ENCODE peak calls at places on chromosomes 12 and 14, in five cellular contexts. One of them, this sample, is unnamed.

GRCh38 chr12:18886962-18887361 is 149.0 kb downstream of the CAPZA3 start:
- DNase-seq in neural progenitor cell: no peak
- DNase-seq in psoas muscle: no peak
- DNase-seq in CD8-positive, alpha-beta T cell: no peak
- DNase-seq in mesendoderm: no peak
- DNase-seq in this sample: no peak

GRCh38 chr12:127903146-127903545 is 363.8 kb upstream of the TMEM132C start:
- DNase-seq in neural progenitor cell: no peak
- DNase-seq in psoas muscle: no peak
- DNase-seq in CD8-positive, alpha-beta T cell: no peak
- DNase-seq in mesendoderm: peak
- DNase-seq in this sample: no peak

GRCh38 chr12:42482086-42482819 is 107.3 kb downstream of the PRICKLE1 start:
- DNase-seq in neural progenitor cell: peak
- DNase-seq in psoas muscle: peak
- DNase-seq in CD8-positive, alpha-beta T cell: no peak
- DNase-seq in mesendoderm: no peak
- DNase-seq in this sample: no peak

GRCh38 chr14:90576581-90576980 is 179.8 kb downstream of the CALM1 start:
- DNase-seq in neural progenitor cell: no peak
- DNase-seq in psoas muscle: no peak
- DNase-seq in CD8-positive, alpha-beta T cell: no peak
- DNase-seq in mesendoderm: no peak
- DNase-seq in this sample: no peak

GRCh38 chr14:21868442-21869046 is 194.9 kb upstream of the OR4E1 start:
- DNase-seq in neural progenitor cell: peak
- DNase-seq in psoas muscle: no peak
- DNase-seq in CD8-positive, alpha-beta T cell: peak
- DNase-seq in mesendoderm: peak
- DNase-seq in this sample: peak

GRCh38 chr12:80707830-80708534 is 548 bp downstream of the MYF6 start:
- DNase-seq in neural progenitor cell: peak
- DNase-seq in psoas muscle: peak
- DNase-seq in CD8-positive, alpha-beta T cell: no peak
- DNase-seq in mesendoderm: peak
- DNase-seq in this sample: no peak

GRCh38 chr14:100076630-100077029 is 11.4 kb downstream of the EVL start:
- DNase-seq in neural progenitor cell: no peak
- DNase-seq in psoas muscle: peak
- DNase-seq in CD8-positive, alpha-beta T cell: no peak
- DNase-seq in mesendoderm: no peak
- DNase-seq in this sample: no peak

GRCh38 chr12:88553941-88554658 is 26.2 kb downstream of the KITLG start:
- DNase-seq in neural progenitor cell: peak
- DNase-seq in psoas muscle: no peak
- DNase-seq in CD8-positive, alpha-beta T cell: no peak
- DNase-seq in mesendoderm: no peak
- DNase-seq in this sample: no peak

GRCh38 chr14:100786131-100786530 is 39.8 kb upstream of the MEG3 start:
- DNase-seq in neural progenitor cell: no peak
- DNase-seq in psoas muscle: peak
- DNase-seq in CD8-positive, alpha-beta T cell: no peak
- DNase-seq in mesendoderm: no peak
- DNase-seq in this sample: no peak

GRCh38 chr14:89067293-89067972 is 243.0 kb downstream of the TTC8 start:
- DNase-seq in neural progenitor cell: no peak
- DNase-seq in psoas muscle: no peak
- DNase-seq in CD8-positive, alpha-beta T cell: no peak
- DNase-seq in mesendoderm: peak
- DNase-seq in this sample: peak

GRCh38 chr14:31717294-31718085 is 156.3 kb downstream of the NUBPL start:
- DNase-seq in neural progenitor cell: no peak
- DNase-seq in psoas muscle: no peak
- DNase-seq in CD8-positive, alpha-beta T cell: no peak
- DNase-seq in mesendoderm: no peak
- DNase-seq in this sample: no peak

GRCh38 chr14:106378191-106378590 is 851.8 kb downstream of the TMEM121 start:
- DNase-seq in neural progenitor cell: no peak
- DNase-seq in psoas muscle: no peak
- DNase-seq in CD8-positive, alpha-beta T cell: no peak
- DNase-seq in mesendoderm: no peak
- DNase-seq in this sample: no peak

GRCh38 chr14:101586531-101587402 is 25.5 kb downstream of the DIO3 start:
- DNase-seq in neural progenitor cell: no peak
- DNase-seq in psoas muscle: no peak
- DNase-seq in CD8-positive, alpha-beta T cell: no peak
- DNase-seq in mesendoderm: no peak
- DNase-seq in this sample: no peak

GRCh38 chr12:94798107-94798506 is 147.8 kb upstream of the TMCC3 start:
- DNase-seq in neural progenitor cell: no peak
- DNase-seq in psoas muscle: no peak
- DNase-seq in CD8-positive, alpha-beta T cell: no peak
- DNase-seq in mesendoderm: no peak
- DNase-seq in this sample: no peak

GRCh38 chr12:13915096-13915495 is 66.3 kb downstream of the GRIN2B start:
- DNase-seq in neural progenitor cell: no peak
- DNase-seq in psoas muscle: no peak
- DNase-seq in CD8-positive, alpha-beta T cell: no peak
- DNase-seq in mesendoderm: no peak
- DNase-seq in this sample: no peak

GRCh38 chr12:29148065-29148957 is 767 bp upstream of the FAR2 start:
- DNase-seq in neural progenitor cell: peak
- DNase-seq in psoas muscle: peak
- DNase-seq in CD8-positive, alpha-beta T cell: no peak
- DNase-seq in mesendoderm: peak
- DNase-seq in this sample: no peak

GRCh38 chr14:23034498-23035302 is at the start of gene PSMB5:
- DNase-seq in neural progenitor cell: peak
- DNase-seq in psoas muscle: peak
- DNase-seq in CD8-positive, alpha-beta T cell: peak
- DNase-seq in mesendoderm: peak
- DNase-seq in this sample: peak

GRCh38 chr12:53954694-53955035 is at the start of gene HOXC12:
- DNase-seq in neural progenitor cell: no peak
- DNase-seq in psoas muscle: peak
- DNase-seq in CD8-positive, alpha-beta T cell: no peak
- DNase-seq in mesendoderm: no peak
- DNase-seq in this sample: no peak

GRCh38 chr12:132445884-132446471 is 44.0 kb upstream of the FBRSL1 start:
- DNase-seq in neural progenitor cell: peak
- DNase-seq in psoas muscle: peak
- DNase-seq in CD8-positive, alpha-beta T cell: no peak
- DNase-seq in mesendoderm: peak
- DNase-seq in this sample: no peak

GRCh38 chr14:77186911-77187648 is 5.5 kb downstream of the TMEM63C start:
- DNase-seq in neural progenitor cell: peak
- DNase-seq in psoas muscle: no peak
- DNase-seq in CD8-positive, alpha-beta T cell: no peak
- DNase-seq in mesendoderm: peak
- DNase-seq in this sample: no peak

GRCh38 chr14:102993523-102993922 is 63.8 kb downstream of the CDC42BPB start:
- DNase-seq in neural progenitor cell: no peak
- DNase-seq in psoas muscle: no peak
- DNase-seq in CD8-positive, alpha-beta T cell: no peak
- DNase-seq in mesendoderm: no peak
- DNase-seq in this sample: no peak

GRCh38 chr12:113759135-113759534 is 207.0 kb downstream of the RBM19 start:
- DNase-seq in neural progenitor cell: no peak
- DNase-seq in psoas muscle: no peak
- DNase-seq in CD8-positive, alpha-beta T cell: no peak
- DNase-seq in mesendoderm: no peak
- DNase-seq in this sample: no peak

GRCh38 chr12:116287850-116288301 is 10.4 kb upstream of the MED13L start:
- DNase-seq in neural progenitor cell: no peak
- DNase-seq in psoas muscle: no peak
- DNase-seq in CD8-positive, alpha-beta T cell: no peak
- DNase-seq in mesendoderm: no peak
- DNase-seq in this sample: no peak

GRCh38 chr12:65497645-65498044 is 219.2 kb downstream of the MSRB3 start:
- DNase-seq in neural progenitor cell: no peak
- DNase-seq in psoas muscle: no peak
- DNase-seq in CD8-positive, alpha-beta T cell: no peak
- DNase-seq in mesendoderm: no peak
- DNase-seq in this sample: no peak

GRCh38 chr14:86430807-86431206 is 900.9 kb downstream of the FLRT2 start:
- DNase-seq in neural progenitor cell: no peak
- DNase-seq in psoas muscle: no peak
- DNase-seq in CD8-positive, alpha-beta T cell: no peak
- DNase-seq in mesendoderm: no peak
- DNase-seq in this sample: no peak

GRCh38 chr12:46509135-46509534 is 136.6 kb upstream of the SLC38A2 start:
- DNase-seq in neural progenitor cell: no peak
- DNase-seq in psoas muscle: no peak
- DNase-seq in CD8-positive, alpha-beta T cell: no peak
- DNase-seq in mesendoderm: no peak
- DNase-seq in this sample: no peak

GRCh38 chr12:27864521-27864920 is 84.5 kb upstream of the MANSC4 start:
- DNase-seq in neural progenitor cell: no peak
- DNase-seq in psoas muscle: no peak
- DNase-seq in CD8-positive, alpha-beta T cell: no peak
- DNase-seq in mesendoderm: no peak
- DNase-seq in this sample: no peak

GRCh38 chr14:56482306-56482705 is 97.3 kb upstream of the TMEM260 start:
- DNase-seq in neural progenitor cell: peak
- DNase-seq in psoas muscle: no peak
- DNase-seq in CD8-positive, alpha-beta T cell: no peak
- DNase-seq in mesendoderm: peak
- DNase-seq in this sample: peak

GRCh38 chr12:61282790-61283575 is 977.2 kb upstream of the USP15 start:
- DNase-seq in neural progenitor cell: no peak
- DNase-seq in psoas muscle: no peak
- DNase-seq in CD8-positive, alpha-beta T cell: no peak
- DNase-seq in mesendoderm: no peak
- DNase-seq in this sample: no peak

GRCh38 chr14:61575751-61576150 is 119.6 kb upstream of the HIF1A start:
- DNase-seq in neural progenitor cell: no peak
- DNase-seq in psoas muscle: no peak
- DNase-seq in CD8-positive, alpha-beta T cell: no peak
- DNase-seq in mesendoderm: no peak
- DNase-seq in this sample: no peak

GRCh38 chr12:14959126-14959440 is 2.3 kb downstream of the ARHGDIB start:
- DNase-seq in neural progenitor cell: no peak
- DNase-seq in psoas muscle: no peak
- DNase-seq in CD8-positive, alpha-beta T cell: no peak
- DNase-seq in mesendoderm: no peak
- DNase-seq in this sample: no peak
- H3K4me3 ChIP-seq in neural progenitor cell: no peak
- H3K4me3 ChIP-seq in psoas muscle: peak
- H3K4me3 ChIP-seq in CD8-positive, alpha-beta T cell: peak
- H3K4me3 ChIP-seq in mesendoderm: no peak
- H3K4me3 ChIP-seq in this sample: peak

GRCh38 chr12:77741974-77742517 is 88.6 kb upstream of the NAV3 start:
- DNase-seq in neural progenitor cell: no peak
- DNase-seq in psoas muscle: no peak
- DNase-seq in CD8-positive, alpha-beta T cell: no peak
- DNase-seq in mesendoderm: no peak
- DNase-seq in this sample: no peak

GRCh38 chr12:77742631-77743030 is 88.1 kb upstream of the NAV3 start:
- DNase-seq in neural progenitor cell: no peak
- DNase-seq in psoas muscle: no peak
- DNase-seq in CD8-positive, alpha-beta T cell: no peak
- DNase-seq in mesendoderm: no peak
- DNase-seq in this sample: no peak

GRCh38 chr12:77751939-77752338 is 78.8 kb upstream of the NAV3 start:
- DNase-seq in neural progenitor cell: no peak
- DNase-seq in psoas muscle: no peak
- DNase-seq in CD8-positive, alpha-beta T cell: no peak
- DNase-seq in mesendoderm: no peak
- DNase-seq in this sample: no peak

DNA sequence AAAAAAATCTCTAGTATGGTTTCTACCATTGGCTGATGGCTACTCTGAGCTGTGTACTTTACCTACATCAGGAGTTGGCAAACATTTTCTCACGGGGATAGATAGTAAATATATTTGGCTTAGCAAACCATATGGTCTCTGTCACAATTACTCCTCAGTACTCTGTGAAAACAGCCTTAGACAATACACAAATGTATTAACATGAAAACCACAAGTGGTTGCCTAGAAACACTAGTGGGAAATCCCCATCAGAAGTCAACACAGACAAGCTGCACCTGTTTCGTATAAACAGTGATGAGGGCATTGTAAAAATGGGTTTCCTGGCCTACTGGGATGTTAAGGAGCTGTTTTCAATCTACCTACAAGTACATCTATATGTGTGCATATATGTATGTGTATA is 84.6 kb upstream of the NAV3 start:
- DNase-seq in neural progenitor cell: no peak
- DNase-seq in psoas muscle: no peak
- DNase-seq in CD8-positive, alpha-beta T cell: no peak
- DNase-seq in mesendoderm: no peak
- DNase-seq in this sample: peak
- H3K4me3 ChIP-seq in neural progenitor cell: no peak
- H3K4me3 ChIP-seq in psoas muscle: no peak
- H3K4me3 ChIP-seq in CD8-positive, alpha-beta T cell: no peak
- H3K4me3 ChIP-seq in mesendoderm: no peak
- H3K4me3 ChIP-seq in this sample: no peak

GRCh38 chr12:69129014-69129413 is 110.4 kb upstream of the CPSF6 start:
- DNase-seq in neural progenitor cell: no peak
- DNase-seq in psoas muscle: no peak
- DNase-seq in CD8-positive, alpha-beta T cell: no peak
- DNase-seq in mesendoderm: no peak
- DNase-seq in this sample: no peak

GRCh38 chr12:69129564-69129963 is 109.8 kb upstream of the CPSF6 start:
- DNase-seq in neural progenitor cell: peak
- DNase-seq in psoas muscle: no peak
- DNase-seq in CD8-positive, alpha-beta T cell: no peak
- DNase-seq in mesendoderm: no peak
- DNase-seq in this sample: no peak

GRCh38 chr12:69136931-69137613 is 102.3 kb upstream of the CPSF6 start:
- DNase-seq in neural progenitor cell: no peak
- DNase-seq in psoas muscle: no peak
- DNase-seq in CD8-positive, alpha-beta T cell: no peak
- DNase-seq in mesendoderm: no peak
- DNase-seq in this sample: no peak

GRCh38 chr12:69130064-69130463 is 109.3 kb upstream of the CPSF6 start:
- DNase-seq in neural progenitor cell: no peak
- DNase-seq in psoas muscle: no peak
- DNase-seq in CD8-positive, alpha-beta T cell: no peak
- DNase-seq in mesendoderm: no peak
- DNase-seq in this sample: no peak

DNA sequence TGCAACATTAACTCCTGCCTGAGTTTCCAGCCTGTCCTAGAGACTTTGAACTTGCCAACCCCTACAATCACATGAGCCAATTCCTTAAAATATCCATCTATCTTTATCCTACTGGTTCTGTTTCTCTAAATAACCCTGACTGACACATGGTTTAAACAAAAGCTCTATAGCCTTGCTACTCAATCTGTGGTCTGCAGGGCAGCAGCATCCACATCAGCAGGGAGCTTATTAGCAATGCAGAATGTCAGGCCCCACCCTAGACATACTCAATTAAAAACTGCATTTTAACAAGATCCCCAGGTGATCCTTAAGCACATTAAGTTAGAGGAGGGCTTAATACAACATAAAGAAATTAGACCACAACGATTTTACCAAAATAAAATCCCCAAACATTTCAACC is 108.3 kb upstream of the CPSF6 start:
- DNase-seq in neural progenitor cell: no peak
- DNase-seq in psoas muscle: no peak
- DNase-seq in CD8-positive, alpha-beta T cell: no peak
- DNase-seq in mesendoderm: no peak
- DNase-seq in this sample: no peak
- H3K4me3 ChIP-seq in neural progenitor cell: no peak
- H3K4me3 ChIP-seq in psoas muscle: no peak
- H3K4me3 ChIP-seq in CD8-positive, alpha-beta T cell: no peak
- H3K4me3 ChIP-seq in mesendoderm: no peak
- H3K4me3 ChIP-seq in this sample: no peak

GRCh38 chr14:96146131-96146771 is 58.4 kb upstream of the BDKRB2 start:
- DNase-seq in neural progenitor cell: no peak
- DNase-seq in psoas muscle: no peak
- DNase-seq in CD8-positive, alpha-beta T cell: no peak
- DNase-seq in mesendoderm: peak
- DNase-seq in this sample: no peak
- H3K4me3 ChIP-seq in neural progenitor cell: no peak
- H3K4me3 ChIP-seq in psoas muscle: no peak
- H3K4me3 ChIP-seq in CD8-positive, alpha-beta T cell: no peak
- H3K4me3 ChIP-seq in mesendoderm: no peak
- H3K4me3 ChIP-seq in this sample: no peak

This sample was measured in Jurkat, Clone E6-1.